ENCODE peak calls at places on chromosomes 4 and X, in five cellular contexts. One of them, this sample, is unnamed.

GRCh38 chr4:17511041-17511949 is 595 bp downstream of the QDPR start:
- DNase-seq in Karpas-422: peak; percentile 89
- DNase-seq in ovary: peak; percentile 66
- DNase-seq in fibroblast of lung: peak; percentile 45
- DNase-seq in left ventricle myocardium inferior: peak; percentile 56
- DNase-seq in this sample: peak; percentile 70

GRCh38 chr4:94669672-94670664 is 87.8 kb upstream of the BMPR1B start:
- DNase-seq in Karpas-422: no peak
- DNase-seq in ovary: no peak
- DNase-seq in fibroblast of lung: no peak
- DNase-seq in left ventricle myocardium inferior: no peak
- DNase-seq in this sample: no peak

GRCh38 chr4:8182858-8183725 is 16.0 kb upstream of the SH3TC1 start:
- DNase-seq in Karpas-422: no peak
- DNase-seq in ovary: peak; percentile 64
- DNase-seq in fibroblast of lung: peak; percentile 83
- DNase-seq in left ventricle myocardium inferior: peak; percentile 91
- DNase-seq in this sample: peak; percentile 89

GRCh38 chrX:34875204-34875603 is 67.4 kb upstream of the FAM47B start:
- DNase-seq in Karpas-422: no peak
- DNase-seq in ovary: no peak
- DNase-seq in fibroblast of lung: peak; percentile 78
- DNase-seq in left ventricle myocardium inferior: no peak
- DNase-seq in this sample: no peak

GRCh38 chr4:179748837-179749236 is 2306.6 kb upstream of the AGA start:
- DNase-seq in Karpas-422: no peak
- DNase-seq in ovary: no peak
- DNase-seq in fibroblast of lung: no peak
- DNase-seq in left ventricle myocardium inferior: no peak
- DNase-seq in this sample: no peak

GRCh38 chr4:109298279-109299010 is 4.0 kb downstream of the COL25A1 start:
- DNase-seq in Karpas-422: peak; percentile 57
- DNase-seq in ovary: no peak
- DNase-seq in fibroblast of lung: no peak
- DNase-seq in left ventricle myocardium inferior: no peak
- DNase-seq in this sample: peak; percentile 27

GRCh38 chrX:68061206-68061535 is 372.1 kb downstream of the OPHN1 start:
- DNase-seq in Karpas-422: no peak
- DNase-seq in ovary: no peak
- DNase-seq in fibroblast of lung: no peak
- DNase-seq in left ventricle myocardium inferior: no peak
- DNase-seq in this sample: no peak

GRCh38 chrX:54866606-54867005 is 54.0 kb upstream of the TRO start:
- DNase-seq in Karpas-422: no peak
- DNase-seq in ovary: no peak
- DNase-seq in fibroblast of lung: no peak
- DNase-seq in left ventricle myocardium inferior: no peak
- DNase-seq in this sample: no peak

GRCh38 chrX:150533863-150534262 is 34.6 kb upstream of the MTM1 start:
- DNase-seq in Karpas-422: no peak
- DNase-seq in ovary: no peak
- DNase-seq in fibroblast of lung: peak; percentile 10
- DNase-seq in left ventricle myocardium inferior: no peak
- DNase-seq in this sample: no peak

GRCh38 chrX:17830211-17830610 is 30.9 kb downstream of the RAI2 start:
- DNase-seq in Karpas-422: no peak
- DNase-seq in ovary: no peak
- DNase-seq in fibroblast of lung: no peak
- DNase-seq in left ventricle myocardium inferior: no peak
- DNase-seq in this sample: no peak

GRCh38 chrX:65677954-65678469 is 10.6 kb downstream of the MSN start:
- DNase-seq in Karpas-422: no peak
- DNase-seq in ovary: peak; percentile 34
- DNase-seq in fibroblast of lung: peak; percentile 92
- DNase-seq in left ventricle myocardium inferior: no peak
- DNase-seq in this sample: no peak

GRCh38 chrX:19560611-19561010 is 45.3 kb upstream of the MAP3K15 start:
- DNase-seq in Karpas-422: no peak
- DNase-seq in ovary: no peak
- DNase-seq in fibroblast of lung: peak; percentile 6
- DNase-seq in left ventricle myocardium inferior: no peak
- DNase-seq in this sample: no peak

GRCh38 chrX:1657367-1658082 is 42.7 kb downstream of the ASMT start:
- DNase-seq in Karpas-422: peak; percentile 72
- DNase-seq in ovary: no peak
- DNase-seq in fibroblast of lung: peak; percentile 34
- DNase-seq in left ventricle myocardium inferior: no peak
- DNase-seq in this sample: peak; percentile 32

GRCh38 chr4:86055898-86056297 is 304.0 kb downstream of the MAPK10 start:
- DNase-seq in Karpas-422: peak; percentile 47
- DNase-seq in ovary: no peak
- DNase-seq in fibroblast of lung: peak; percentile 45
- DNase-seq in left ventricle myocardium inferior: no peak
- DNase-seq in this sample: no peak

GRCh38 chr4:165921546-165921945 is 48.5 kb downstream of the TLL1 start:
- DNase-seq in Karpas-422: no peak
- DNase-seq in ovary: no peak
- DNase-seq in fibroblast of lung: no peak
- DNase-seq in left ventricle myocardium inferior: no peak
- DNase-seq in this sample: no peak

GRCh38 chrX:11757397-11757728 is 674 bp upstream of the MSL3 start:
- DNase-seq in Karpas-422: no peak
- DNase-seq in ovary: no peak
- DNase-seq in fibroblast of lung: no peak
- DNase-seq in left ventricle myocardium inferior: no peak
- DNase-seq in this sample: no peak

GRCh38 chr4:163165217-163166017 is 1.3 kb downstream of the NAF1 start:
- DNase-seq in Karpas-422: peak; percentile 70
- DNase-seq in ovary: no peak
- DNase-seq in fibroblast of lung: peak; percentile 25
- DNase-seq in left ventricle myocardium inferior: no peak
- DNase-seq in this sample: peak; percentile 10

GRCh38 chr4:149113804-149114430 is 671.7 kb upstream of the NR3C2 start:
- DNase-seq in Karpas-422: no peak
- DNase-seq in ovary: no peak
- DNase-seq in fibroblast of lung: peak; percentile 91
- DNase-seq in left ventricle myocardium inferior: no peak
- DNase-seq in this sample: no peak

GRCh38 chrX:113539599-113540356 is 699.1 kb upstream of the AMOT start:
- DNase-seq in Karpas-422: no peak
- DNase-seq in ovary: no peak
- DNase-seq in fibroblast of lung: no peak
- DNase-seq in left ventricle myocardium inferior: no peak
- DNase-seq in this sample: no peak

GRCh38 chr4:77159798-77160197 is 2.8 kb downstream of the CCNG2 start:
- DNase-seq in Karpas-422: no peak
- DNase-seq in ovary: no peak
- DNase-seq in fibroblast of lung: no peak
- DNase-seq in left ventricle myocardium inferior: no peak
- DNase-seq in this sample: no peak

GRCh38 chrX:139924069-139924695 is 8.7 kb downstream of the ATP11C start:
- DNase-seq in Karpas-422: no peak
- DNase-seq in ovary: no peak
- DNase-seq in fibroblast of lung: no peak
- DNase-seq in left ventricle myocardium inferior: no peak
- DNase-seq in this sample: no peak

GRCh38 chr4:48472794-48473193 is 10.3 kb upstream of the SLC10A4 start:
- DNase-seq in Karpas-422: no peak
- DNase-seq in ovary: no peak
- DNase-seq in fibroblast of lung: no peak
- DNase-seq in left ventricle myocardium inferior: no peak
- DNase-seq in this sample: no peak

GRCh38 chr4:74624351-74625151 is 169.8 kb downstream of the BTC start:
- DNase-seq in Karpas-422: no peak
- DNase-seq in ovary: no peak
- DNase-seq in fibroblast of lung: peak; percentile 95
- DNase-seq in left ventricle myocardium inferior: no peak
- DNase-seq in this sample: peak; percentile 86

GRCh38 chrX:98516120-98516519 is 1632.4 kb downstream of the RPA4 start:
- DNase-seq in Karpas-422: no peak
- DNase-seq in ovary: no peak
- DNase-seq in fibroblast of lung: no peak
- DNase-seq in left ventricle myocardium inferior: no peak
- DNase-seq in this sample: no peak

GRCh38 chr4:151014521-151015457 is at the start of gene LRBA:
- DNase-seq in Karpas-422: peak; percentile 96
- DNase-seq in ovary: peak; percentile 72
- DNase-seq in fibroblast of lung: peak; percentile 45
- DNase-seq in left ventricle myocardium inferior: peak; percentile 67
- DNase-seq in this sample: peak; percentile 96

GRCh38 chr4:67746797-67747495 is 7.2 kb downstream of the GNRHR start:
- DNase-seq in Karpas-422: peak; percentile 81
- DNase-seq in ovary: no peak
- DNase-seq in fibroblast of lung: peak; percentile 60
- DNase-seq in left ventricle myocardium inferior: no peak
- DNase-seq in this sample: peak; percentile 19

GRCh38 chr4:89290727-89291126 is 16.9 kb downstream of the GPRIN3 start:
- DNase-seq in Karpas-422: no peak
- DNase-seq in ovary: no peak
- DNase-seq in fibroblast of lung: no peak
- DNase-seq in left ventricle myocardium inferior: no peak
- DNase-seq in this sample: no peak

GRCh38 chr4:5696341-5696740 is 12.0 kb downstream of the EVC2 start:
- DNase-seq in Karpas-422: no peak
- DNase-seq in ovary: no peak
- DNase-seq in fibroblast of lung: no peak
- DNase-seq in left ventricle myocardium inferior: no peak
- DNase-seq in this sample: no peak

GRCh38 chr4:7259039-7259438 is 66.7 kb downstream of the SORCS2 start:
- DNase-seq in Karpas-422: no peak
- DNase-seq in ovary: no peak
- DNase-seq in fibroblast of lung: no peak
- DNase-seq in left ventricle myocardium inferior: no peak
- DNase-seq in this sample: no peak

GRCh38 chr4:89196056-89196674 is 84.8 kb downstream of the TIGD2 start:
- DNase-seq in Karpas-422: no peak
- DNase-seq in ovary: no peak
- DNase-seq in fibroblast of lung: no peak
- DNase-seq in left ventricle myocardium inferior: no peak
- DNase-seq in this sample: no peak

GRCh38 chr4:185752881-185753280 is 59.1 kb downstream of the SORBS2 start:
- DNase-seq in Karpas-422: no peak
- DNase-seq in ovary: no peak
- DNase-seq in fibroblast of lung: peak; percentile 32
- DNase-seq in left ventricle myocardium inferior: no peak
- DNase-seq in this sample: no peak

GRCh38 chrX:103918584-103919335 is 43.7 kb upstream of the TMSB15B start:
- DNase-seq in Karpas-422: peak; percentile 81
- DNase-seq in ovary: peak; percentile 62
- DNase-seq in fibroblast of lung: peak; percentile 77
- DNase-seq in left ventricle myocardium inferior: peak; percentile 56
- DNase-seq in this sample: peak; percentile 66

GRCh38 chr4:184450045-184450444 is 24.3 kb downstream of the IRF2 start:
- DNase-seq in Karpas-422: no peak
- DNase-seq in ovary: no peak
- DNase-seq in fibroblast of lung: peak; percentile 75
- DNase-seq in left ventricle myocardium inferior: no peak
- DNase-seq in this sample: no peak

DNA sequence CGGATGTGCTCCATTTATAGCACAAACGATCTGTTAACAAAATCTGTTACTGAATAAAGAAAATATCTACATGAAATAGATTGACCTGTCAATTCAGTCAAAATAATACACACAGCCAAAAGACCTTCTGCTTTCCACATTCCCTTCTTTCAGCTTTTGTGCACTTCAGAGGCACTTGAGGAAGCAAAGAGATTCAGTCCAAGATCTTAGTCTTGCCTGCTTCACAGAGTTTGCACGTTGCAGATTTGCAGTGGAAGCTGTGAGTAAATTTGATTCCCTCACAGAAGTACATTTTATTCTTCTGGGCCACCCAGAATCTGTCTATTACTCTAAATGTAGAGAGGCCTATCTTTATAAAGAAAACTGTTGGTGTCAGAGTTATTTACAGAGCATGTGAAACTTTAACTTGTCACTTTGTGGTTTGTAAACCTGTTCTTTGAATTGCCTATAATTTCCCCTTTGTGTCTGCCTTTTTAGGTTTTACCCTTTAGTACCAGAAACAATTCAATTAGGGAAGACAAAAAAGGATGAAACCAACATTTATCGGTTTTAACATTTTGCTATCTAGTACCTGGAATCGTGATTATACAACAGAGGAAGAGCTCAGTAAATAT is 15.5 kb downstream of the SPRY1 start:
- DNase-seq in Karpas-422: no peak
- DNase-seq in ovary: no peak
- DNase-seq in fibroblast of lung: peak; percentile 37
- DNase-seq in left ventricle myocardium inferior: no peak
- DNase-seq in this sample: peak; percentile 33
- H3K27ac ChIP-seq in Karpas-422: no peak overlapping the region
- H3K27ac ChIP-seq in ovary: no peak overlapping the region
- H3K27ac ChIP-seq in fibroblast of lung: no peak overlapping the region
- H3K27ac ChIP-seq in left ventricle myocardium inferior: peak overlapping the region; percentile 21
- H3K27ac ChIP-seq in this sample: peak overlapping the region; percentile 45

DNA sequence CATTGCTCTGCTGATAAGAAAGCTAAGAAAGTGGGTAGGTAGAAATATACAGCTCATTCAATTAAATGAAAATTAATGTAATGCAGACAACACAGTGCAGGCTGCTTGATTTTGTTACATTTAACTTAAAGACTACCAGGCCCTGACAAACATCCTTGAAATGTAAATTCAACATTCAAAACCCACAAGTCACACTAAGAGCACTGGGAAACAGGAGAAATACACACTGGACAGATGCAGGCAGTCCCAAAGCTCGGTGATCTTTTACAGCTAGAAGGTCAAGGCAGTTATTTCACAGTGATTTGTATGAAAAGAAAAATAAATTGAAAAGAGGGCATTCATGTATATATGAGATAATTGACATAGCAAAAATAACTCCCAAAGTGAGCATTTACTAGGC is 94.3 kb upstream of the PLAC1 start:
- DNase-seq in Karpas-422: peak; percentile 11
- DNase-seq in ovary: no peak
- DNase-seq in fibroblast of lung: no peak
- DNase-seq in left ventricle myocardium inferior: no peak
- DNase-seq in this sample: no peak
- H3K27ac ChIP-seq in Karpas-422: no peak overlapping the region
- H3K27ac ChIP-seq in ovary: no peak overlapping the region
- H3K27ac ChIP-seq in fibroblast of lung: no peak overlapping the region
- H3K27ac ChIP-seq in left ventricle myocardium inferior: no peak overlapping the region
- H3K27ac ChIP-seq in this sample: no peak overlapping the region

GRCh38 chr4:169201144-169202124 is 69.3 kb downstream of the SH3RF1 start:
- DNase-seq in Karpas-422: no peak
- DNase-seq in ovary: no peak
- DNase-seq in fibroblast of lung: no peak
- DNase-seq in left ventricle myocardium inferior: no peak
- DNase-seq in this sample: no peak
- H3K27ac ChIP-seq in Karpas-422: no peak overlapping the region
- H3K27ac ChIP-seq in ovary: peak overlapping the region; percentile 47
- H3K27ac ChIP-seq in fibroblast of lung: peak overlapping the region; percentile 68
- H3K27ac ChIP-seq in left ventricle myocardium inferior: peak overlapping the region; percentile 63
- H3K27ac ChIP-seq in this sample: peak overlapping the region; percentile 67

DNA sequence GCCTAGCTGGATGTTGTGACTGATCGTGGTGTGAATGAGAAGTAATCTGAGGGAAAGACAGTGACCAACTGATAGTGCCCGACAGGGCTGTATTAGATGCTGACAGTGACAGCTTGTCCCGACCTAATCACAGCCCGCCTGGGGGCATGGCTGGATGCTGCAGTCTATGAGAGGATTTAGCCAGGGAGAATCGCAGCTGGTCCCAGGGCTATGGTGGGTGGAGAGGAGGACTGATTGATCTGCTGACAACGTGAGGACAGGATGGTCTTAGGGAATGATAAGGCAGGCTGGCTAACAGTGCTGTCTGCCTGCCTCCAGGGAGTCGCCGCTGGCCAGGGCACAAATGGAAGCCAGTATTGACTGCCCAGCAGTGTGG is 621 bp upstream of the SUV39H1 start:
- DNase-seq in Karpas-422: no peak
- DNase-seq in ovary: no peak
- DNase-seq in fibroblast of lung: no peak
- DNase-seq in left ventricle myocardium inferior: no peak
- DNase-seq in this sample: no peak
- H3K27ac ChIP-seq in Karpas-422: no peak overlapping the region
- H3K27ac ChIP-seq in ovary: peak overlapping the region; percentile 54
- H3K27ac ChIP-seq in fibroblast of lung: peak overlapping the region; percentile 76
- H3K27ac ChIP-seq in left ventricle myocardium inferior: peak overlapping the region; percentile 90
- H3K27ac ChIP-seq in this sample: peak overlapping the region; percentile 60